ENCODE peak calls at places on chromosomes 11 and 22, in six cellular contexts. C is mesenchymal stem cell, F is posterior vena cava, B is epithelial cell of esophagus, G is left ventricle myocardium superior, U is PC-9. I is an unnamed sample.

GRCh38 chr22:41576877-41577276 is 12.8 kb downstream of the PMM1 start:
- DNase-seq in F (no peak), B (peak), G (peak), C (peak), U (peak), I (peak)

GRCh38 chr11:19557720-19558140 is 154.9 kb upstream of the NAV2 start:
- DNase-seq in B (peak), F (peak), C (peak), G (peak), U (peak), I (peak)

GRCh38 chr11:14803846-14804245 is 88.2 kb downstream of the CYP2R1 start:
- DNase-seq in C (no peak), F (no peak), B (no peak), U (no peak), G (no peak), I (no peak)

GRCh38 chr11:73350908-73351636 is 25.1 kb upstream of the RELT start:
- DNase-seq in U (peak), B (peak), F (peak), C (peak), G (peak), I (peak)

GRCh38 chr11:94740083-94740974 is 27.8 kb upstream of the AMOTL1 start:
- DNase-seq in C (peak), F (peak), G (peak), U (no peak), B (no peak), I (no peak)

GRCh38 chr11:36108812-36109498 is 165.1 kb downstream of the LDLRAD3 start:
- DNase-seq in U (no peak), F (no peak), G (no peak), B (no peak), C (no peak), I (no peak)

GRCh38 chr22:47918936-47919505 is 1156.6 kb downstream of the TBC1D22A start:
- DNase-seq in U (no peak), C (no peak), G (no peak), F (no peak), B (no peak), I (no peak)

GRCh38 chr22:49704345-49705215 is 123.1 kb downstream of the BRD1 start:
- DNase-seq in C (no peak), U (no peak), B (no peak), F (peak), G (no peak), I (no peak)

GRCh38 chr22:50705219-50705691 is 32.6 kb downstream of the SHANK3 start:
- DNase-seq in C (peak), F (peak), U (no peak), B (peak), G (peak), I (no peak)

GRCh38 chr11:8259316-8259995 is 4.2 kb downstream of the LMO1 start:
- DNase-seq in G (peak), U (no peak), F (peak), C (no peak), B (no peak), I (no peak)

GRCh38 chr22:50340157-50340879 is 2.8 kb upstream of the PPP6R2 start:
- DNase-seq in C (peak), U (peak), F (no peak), B (no peak), G (no peak), I (peak)

GRCh38 chr11:76269661-76270322 is 63.5 kb upstream of the WNT11 start:
- DNase-seq in B (no peak), C (no peak), U (no peak), G (peak), F (no peak), I (no peak)

GRCh38 chr11:64619811-64620285 is 28.8 kb downstream of the SLC22A12 start:
- DNase-seq in C (peak), B (peak), F (no peak), G (peak), U (no peak), I (peak)

GRCh38 chr11:61045271-61045670 is 57.0 kb upstream of the CD5 start:
- DNase-seq in U (no peak), C (no peak), B (peak), F (peak), G (no peak), I (peak)

GRCh38 chr11:34905666-34906065 is 10.5 kb downstream of the APIP start:
- DNase-seq in G (no peak), U (no peak), B (peak), F (no peak), C (no peak), I (no peak)

GRCh38 chr11:44654057-44654456 is 72.7 kb upstream of the TSPAN18 start:
- DNase-seq in C (no peak), G (no peak), B (no peak), U (no peak), F (no peak), I (no peak)

GRCh38 chr11:12835286-12835685 is 161.1 kb downstream of the TEAD1 start:
- DNase-seq in F (no peak), U (no peak), B (no peak), C (no peak), G (no peak), I (no peak)

GRCh38 chr11:68948496-68948895 is 32.3 kb downstream of the MRGPRD start:
- DNase-seq in C (peak), B (no peak), U (no peak), G (no peak), F (no peak), I (no peak)

GRCh38 chr11:130103296-130103814 is 33.7 kb downstream of the APLP2 start:
- DNase-seq in C (peak), U (no peak), G (no peak), F (no peak), B (peak), I (peak)

GRCh38 chr22:22070371-22070824 is 87.8 kb upstream of the TOP3B start:
- DNase-seq in B (peak), C (no peak), F (no peak), U (no peak), G (no peak), I (peak)

GRCh38 chr11:64055077-64055476 is 19.3 kb downstream of the FLRT1 start:
- DNase-seq in U (no peak), F (no peak), C (no peak), G (peak), B (no peak), I (no peak)

GRCh38 chr11:9347100-9347499 is 32.7 kb upstream of the TMEM41B start:
- DNase-seq in F (no peak), C (peak), U (no peak), G (no peak), B (no peak), I (no peak)

GRCh38 chr11:117731689-117732290 is 65.2 kb downstream of the DSCAML1 start:
- DNase-seq in U (no peak), C (no peak), B (no peak), G (no peak), F (peak), I (no peak)

GRCh38 chr11:1382831-1383607 is 6.7 kb upstream of the BRSK2 start:
- DNase-seq in B (peak), F (peak), G (peak), C (peak), U (no peak), I (peak)

GRCh38 chr22:41746563-41747400 is 47.5 kb downstream of the MEI1 start:
- DNase-seq in F (peak), C (peak), B (peak), G (peak), U (peak), I (peak)

GRCh38 chr11:73383249-73384126 is 7.3 kb downstream of the RELT start:
- DNase-seq in F (no peak), G (no peak), U (no peak), C (peak), B (peak), I (no peak)

GRCh38 chr11:110295086-110295485 is 1.3 kb downstream of the RDX start:
- DNase-seq in F (no peak), U (no peak), B (no peak), C (no peak), G (no peak), I (no peak)

GRCh38 chr22:21657361-21658118 is 8.3 kb upstream of the PPIL2 start:
- DNase-seq in F (peak), G (peak), U (peak), C (peak), B (peak), I (peak)

GRCh38 chr11:10298342-10298741 is 4.3 kb upstream of the SBF2 start:
- DNase-seq in B (peak), F (no peak), G (no peak), U (peak), C (peak), I (peak)

GRCh38 chr11:67273260-67273990 is 7.2 kb downstream of the GRK2 start:
- DNase-seq in B (no peak), G (peak), F (peak), C (no peak), U (no peak), I (no peak)

GRCh38 chr11:119728651-119729580 is at the start of gene NECTIN1:
- DNase-seq in U (peak), C (peak), B (peak), G (peak), F (peak), I (peak)

GRCh38 chr11:37511425-37511933 is 913.4 kb upstream of the RAG2 start:
- DNase-seq in G (no peak), B (peak), C (peak), U (peak), F (no peak), I (peak)

GRCh38 chr22:49733631-49734030 is 94.0 kb downstream of the BRD1 start:
- DNase-seq in U (no peak), F (peak), G (no peak), C (no peak), B (no peak), I (no peak)

I was measured in mammary epithelial cell.